ENCODE peak calls at places on chromosome 10, in five cellular contexts. R is HCEC 1CT, S is adipocyte, D is stromal cell of bone marrow, W is heart left ventricle. O is an unnamed sample.

GRCh38 chr10:118569241-118569881 is 26.1 kb downstream of the PRLHR start:
- DNase-seq in W (no peak), D (peak), R (peak), S (no peak), O (no peak)

GRCh38 chr10:6054884-6055283 is 7.3 kb downstream of the IL2RA start:
- DNase-seq in W (peak), S (no peak), D (no peak), R (no peak), O (no peak)

GRCh38 chr10:8063128-8063908 is 8.8 kb downstream of the GATA3 start:
- DNase-seq in S (no peak), W (no peak), R (no peak), D (no peak), O (no peak)

GRCh38 chr10:113753020-113753692 is 1.7 kb downstream of the PLEKHS1 start:
- DNase-seq in R (no peak), D (no peak), S (peak), W (no peak), O (no peak)

GRCh38 chr10:71268247-71268691 is 50.8 kb upstream of the SLC29A3 start:
- DNase-seq in R (peak), S (peak), D (no peak), W (peak), O (peak)

GRCh38 chr10:4131407-4132215 is 346.6 kb upstream of the KLF6 start:
- DNase-seq in R (peak), D (peak), S (peak), W (no peak), O (peak)

GRCh38 chr10:89392974-89393373 is 551 bp downstream of the IFIT1 start:
- DNase-seq in D (peak), W (no peak), S (peak), R (peak), O (peak)

GRCh38 chr10:87771871-87772500 is 46.0 kb downstream of the ATAD1 start:
- DNase-seq in R (peak), D (peak), W (no peak), S (peak), O (peak)

GRCh38 chr10:48505394-48506112 is 99.3 kb downstream of the ARHGAP22 start:
- DNase-seq in R (no peak), S (no peak), W (no peak), D (no peak), O (no peak)

GRCh38 chr10:14554843-14555205 is 219.9 kb downstream of the FAM107B start:
- DNase-seq in W (no peak), S (no peak), R (no peak), D (no peak), O (no peak)

GRCh38 chr10:50552308-50552707 is 71.4 kb downstream of the SGMS1 start:
- DNase-seq in D (no peak), R (peak), S (peak), W (no peak), O (no peak)

GRCh38 chr10:91566142-91566541 is 66.7 kb downstream of the PPP1R3C start:
- DNase-seq in R (no peak), S (no peak), W (no peak), D (no peak), O (no peak)

GRCh38 chr10:72043016-72043834 is 45.1 kb downstream of the SPOCK2 start:
- DNase-seq in R (no peak), D (no peak), W (no peak), S (peak), O (no peak)

GRCh38 chr10:124341768-124342135 is 77.0 kb downstream of the OAT start:
- DNase-seq in R (no peak), W (no peak), S (peak), D (no peak), O (no peak)

GRCh38 chr10:60358282-60358681 is 31.4 kb downstream of the ANK3 start:
- DNase-seq in W (no peak), S (no peak), D (no peak), R (no peak), O (no peak)

GRCh38 chr10:104333037-104333727 is 5.1 kb downstream of the ITPRIP start:
- DNase-seq in R (no peak), D (no peak), W (peak), S (no peak), O (no peak)

GRCh38 chr10:109883859-109884771 is 39.2 kb downstream of the XPNPEP1 start:
- DNase-seq in R (peak), S (peak), D (peak), W (peak), O (peak)

GRCh38 chr10:71285180-71285545 is 33.9 kb upstream of the SLC29A3 start:
- DNase-seq in D (no peak), R (peak), S (peak), W (no peak), O (peak)

GRCh38 chr10:71268751-71269150 is 50.3 kb upstream of the SLC29A3 start:
- DNase-seq in S (peak), W (peak), D (no peak), R (no peak), O (no peak)

GRCh38 chr10:11197266-11197712 is 179.6 kb downstream of the CELF2 start:
- DNase-seq in W (peak), S (no peak), R (no peak), D (no peak), O (peak)

GRCh38 chr10:88271736-88272135 is 311.4 kb downstream of the RNLS start:
- DNase-seq in S (peak), R (peak), W (no peak), D (no peak), O (no peak)

GRCh38 chr10:97151307-97151914 is 34.3 kb downstream of the SLIT1 start:
- DNase-seq in R (no peak), W (no peak), D (no peak), S (no peak), O (no peak)

GRCh38 chr10:1402821-1403507 is 334.4 kb downstream of the ADARB2 start:
- DNase-seq in R (no peak), S (no peak), W (no peak), D (no peak), O (no peak)

GRCh38 chr10:21166557-21167287 is 269.6 kb upstream of the NEBL start:
- DNase-seq in R (no peak), D (no peak), S (no peak), W (no peak), O (no peak)

GRCh38 chr10:123986736-123987135 is 95.1 kb upstream of the CPXM2 start:
- DNase-seq in S (peak), D (no peak), R (no peak), W (no peak), O (no peak)

GRCh38 chr10:103638948-103639347 is 145.4 kb downstream of the NEURL1 start:
- DNase-seq in W (no peak), S (no peak), D (no peak), R (no peak), O (no peak)

GRCh38 chr10:114876602-114877300 is 55.2 kb downstream of the FHIP2A start:
- DNase-seq in W (peak), S (peak), R (peak), D (no peak), O (peak)

GRCh38 chr10:80458638-80459037 is 4.5 kb downstream of the TSPAN14 start:
- DNase-seq in R (no peak), W (no peak), D (no peak), S (no peak), O (no peak)

GRCh38 chr10:69492746-69493462 is 41.6 kb downstream of the TSPAN15 start:
- DNase-seq in R (no peak), S (no peak), W (no peak), D (no peak), O (no peak)

GRCh38 chr10:126397640-126398382 is 9.5 kb upstream of the ADAM12 start:
- DNase-seq in W (no peak), D (peak), R (peak), S (peak), O (no peak)

GRCh38 chr10:16242859-16243613 is 193.8 kb upstream of the PTER start:
- DNase-seq in S (no peak), R (no peak), W (no peak), D (no peak), O (no peak)